ENCODE peak calls at places on chromosome 2, in seven cellular contexts. P is PC-3, O is heart right ventricle, I is small intestine, W is breast epithelium, V is astrocyte, J is K562. H is an unnamed sample.

GRCh38 chr2:9975805-9976447 is 24.4 kb downstream of the GRHL1 start:
- DNase-seq in I (no peak), V (peak; percentile 96), J (peak; percentile 58), O (no peak), P (peak; percentile 99), W (no peak), H (no peak)

GRCh38 chr2:46643951-46644350 is 164.6 kb downstream of the TMEM247 start:
- DNase-seq in P (peak; percentile 88), J (no peak), O (no peak), W (no peak), I (no peak), V (peak; percentile 76), H (no peak)

GRCh38 chr2:70141754-70142589 is 48.8 kb downstream of the C2orf42 start:
- DNase-seq in W (peak; percentile 78), O (no peak), I (no peak), J (peak; percentile 84), P (no peak), V (peak; percentile 25), H (no peak)

GRCh38 chr2:241940329-241940728 is 70.8 kb downstream of the RTP5 start:
- DNase-seq in O (no peak), V (no peak), I (no peak), J (peak; percentile 20), W (peak; percentile 14), P (no peak), H (no peak)

GRCh38 chr2:175463639-175464310 is 282.3 kb upstream of the ATP5MC3 start:
- DNase-seq in V (no peak), O (no peak), P (no peak), J (no peak), I (no peak), W (no peak), H (no peak)

GRCh38 chr2:120590841-120591240 is 144.8 kb upstream of the GLI2 start:
- DNase-seq in O (no peak), I (no peak), J (no peak), V (no peak), P (no peak), W (no peak), H (no peak)

GRCh38 chr2:40639294-40639693 is 187.4 kb upstream of the SLC8A1 start:
- DNase-seq in J (no peak), W (no peak), I (no peak), V (no peak), O (no peak), P (no peak), H (peak; percentile 8)

GRCh38 chr2:133344864-133345263 is 223.4 kb downstream of the NCKAP5 start:
- DNase-seq in V (no peak), O (no peak), I (peak; percentile 33), J (no peak), P (no peak), W (no peak), H (no peak)

GRCh38 chr2:150663143-150663542 is 175.7 kb upstream of the RND3 start:
- DNase-seq in J (no peak), O (no peak), I (no peak), W (no peak), V (peak; percentile 87), P (peak; percentile 63), H (no peak)

GRCh38 chr2:158102446-158102845 is 770 bp downstream of the UPP2 start:
- DNase-seq in P (peak; percentile 40), W (no peak), I (no peak), J (no peak), O (no peak), V (peak; percentile 17), H (no peak)

GRCh38 chr2:240436626-240437180 is 1.2 kb downstream of the GPC1 start:
- DNase-seq in J (no peak), V (peak; percentile 27), O (peak; percentile 42), P (peak; percentile 18), I (no peak), W (no peak), H (no peak)

GRCh38 chr2:152646775-152647174 is 70.5 kb downstream of the PRPF40A start:
- DNase-seq in J (no peak), I (no peak), W (no peak), V (peak; percentile 95), O (no peak), P (peak; percentile 88), H (no peak)

GRCh38 chr2:184920451-184920965 is 322.2 kb downstream of the ZNF804A start:
- DNase-seq in O (no peak), V (peak; percentile 51), J (no peak), W (no peak), P (no peak), I (no peak), H (no peak)

GRCh38 chr2:173271825-173272224 is 82.8 kb upstream of the CDCA7 start:
- DNase-seq in W (no peak), O (no peak), I (peak; percentile 14), P (peak; percentile 74), V (no peak), J (no peak), H (no peak)

GRCh38 chr2:196758474-196759377 is 40.8 kb downstream of the GTF3C3 start:
- DNase-seq in O (no peak), W (no peak), I (peak; percentile 3), V (no peak), P (peak; percentile 40), J (no peak), H (no peak)

GRCh38 chr2:46939596-46940359 is 24.2 kb upstream of the MCFD2 start:
- DNase-seq in I (peak; percentile 68), W (no peak), P (no peak), V (no peak), O (no peak), J (no peak), H (no peak)

GRCh38 chr2:128395640-128396499 is 77.2 kb upstream of the HS6ST1 start:
- DNase-seq in P (peak; percentile 64), I (no peak), O (no peak), W (no peak), V (peak; percentile 1), J (no peak), H (peak; percentile 5)

GRCh38 chr2:60260646-60261296 is 292.7 kb downstream of the BCL11A start:
- DNase-seq in W (no peak), V (no peak), J (peak; percentile 2), P (peak; percentile 68), I (peak; percentile 23), O (peak; percentile 29), H (no peak)

GRCh38 chr2:157497603-157498314 is 53.9 kb upstream of the CYTIP start:
- DNase-seq in W (no peak), V (peak; percentile 36), I (peak; percentile 59), P (peak; percentile 57), O (no peak), J (peak; percentile 51), H (no peak)

GRCh38 chr2:237723613-237724012 is 75.0 kb upstream of the RBM44 start:
- DNase-seq in P (peak; percentile 35), V (peak; percentile 50), J (peak; percentile 58), I (peak; percentile 97), W (no peak), O (peak; percentile 41), H (peak; percentile 90)

GRCh38 chr2:174753038-174753633 is 11.1 kb downstream of the CHRNA1 start:
- DNase-seq in V (no peak), I (no peak), W (no peak), O (no peak), J (no peak), P (peak; percentile 7), H (no peak)

GRCh38 chr2:89784960-89785359 is 1093.5 kb downstream of the RPIA start:
- DNase-seq in O (no peak), I (no peak), P (no peak), V (no peak), W (no peak), J (no peak), H (no peak)
- H3K9me3 ChIP-seq in O (peaks cover 3% of the 10 kb centered on the region), I (no peaks in the 10 kb centered on the region), P (peaks cover 91% of the 10 kb centered on the region), V (peaks cover 47% of the 10 kb centered on the region), W (peaks cover 15% of the 10 kb centered on the region), J (no peaks in the 10 kb centered on the region), H (peaks cover 17% of the 10 kb centered on the region)

DNA sequence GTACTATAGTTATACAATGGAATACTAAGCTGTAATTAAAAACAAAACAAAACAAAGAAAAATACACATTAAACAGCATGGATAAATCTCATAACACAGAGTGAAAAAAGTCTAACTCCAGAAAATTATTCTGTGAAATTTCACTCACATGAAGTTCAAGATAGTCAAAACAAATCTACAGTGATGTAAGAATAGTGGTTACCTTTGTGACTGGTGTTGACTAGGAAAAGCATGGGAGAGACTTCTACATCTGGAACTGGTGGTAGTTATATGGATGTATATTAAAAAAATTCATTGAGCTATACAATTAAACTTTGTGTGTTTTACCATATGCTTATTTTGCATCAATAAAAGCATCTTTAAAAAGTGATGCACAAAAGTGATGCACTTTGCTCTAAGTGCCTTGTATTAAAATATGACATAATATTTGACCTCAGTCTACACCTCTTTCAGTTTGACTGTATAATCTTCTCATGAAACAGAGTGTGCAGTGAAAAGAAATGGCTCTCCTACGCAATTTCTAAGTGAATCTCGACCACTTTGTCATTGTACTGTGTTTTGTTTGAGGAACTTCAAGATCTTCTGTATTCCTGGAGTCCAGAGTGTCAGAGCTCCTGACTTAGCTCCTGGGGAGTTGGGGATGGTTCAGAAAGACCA is 28.0 kb downstream of the STAT4 start:
- DNase-seq in P (no peak), I (no peak), V (no peak), O (no peak), W (no peak), J (no peak), H (no peak)
- H3K9me3 ChIP-seq in P (no peaks in the 10 kb centered on the region), I (no peaks in the 10 kb centered on the region), V (no peaks in the 10 kb centered on the region), O (no peaks in the 10 kb centered on the region), W (no peaks in the 10 kb centered on the region), J (no peaks in the 10 kb centered on the region), H (no peaks in the 10 kb centered on the region)

GRCh38 chr2:3022841-3023372 is 354.7 kb downstream of the EIPR1 start:
- DNase-seq in V (no peak), W (no peak), O (no peak), J (no peak), P (no peak), I (no peak), H (no peak)

GRCh38 chr2:3025261-3025660 is 352.4 kb downstream of the EIPR1 start:
- DNase-seq in W (no peak), V (no peak), P (no peak), O (no peak), I (no peak), J (no peak), H (no peak)

GRCh38 chr2:3023531-3023930 is 354.1 kb downstream of the EIPR1 start:
- DNase-seq in J (no peak), P (no peak), O (no peak), V (no peak), W (no peak), I (no peak), H (no peak)

GRCh38 chr2:3024401-3024935 is 353.1 kb downstream of the EIPR1 start:
- DNase-seq in W (no peak), J (no peak), I (no peak), V (no peak), O (no peak), P (no peak), H (no peak)

DNA sequence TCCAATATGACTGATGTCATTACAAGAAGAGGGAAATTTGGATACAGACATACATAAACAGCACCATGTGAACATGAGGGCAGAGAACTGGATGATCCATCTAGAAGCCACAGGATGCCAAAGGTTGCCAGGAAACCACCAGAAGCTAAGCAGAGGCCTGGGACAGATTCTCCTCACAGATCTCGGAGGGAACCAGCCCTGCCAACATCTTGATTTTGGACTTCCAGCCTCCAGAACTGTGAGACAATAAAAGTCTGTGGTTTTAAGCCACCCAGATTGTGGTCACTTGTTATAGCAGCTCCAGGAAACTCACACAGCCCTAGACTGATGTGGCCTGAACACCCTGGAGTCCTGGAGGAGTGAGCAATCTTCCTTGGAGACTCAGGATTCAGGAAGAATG is 351.6 kb downstream of the EIPR1 start:
- DNase-seq in O (no peak), V (no peak), I (no peak), P (no peak), J (no peak), W (no peak), H (no peak)
- H3K9me3 ChIP-seq in O (no peaks in the 10 kb centered on the region), V (peaks cover 11% of the 10 kb centered on the region), I (no peaks in the 10 kb centered on the region), P (no peaks in the 10 kb centered on the region), J (no peaks in the 10 kb centered on the region), W (no peaks in the 10 kb centered on the region), H (no peaks in the 10 kb centered on the region)

GRCh38 chr2:89811295-89811694 is 1119.8 kb downstream of the RPIA start:
- DNase-seq in W (no peak), P (no peak), O (no peak), I (no peak), J (no peak), V (no peak), H (no peak)
- H3K9me3 ChIP-seq in W (peaks cover 55% of the 10 kb centered on the region), P (peaks cover 80% of the 10 kb centered on the region), O (peaks cover 11% of the 10 kb centered on the region), I (peaks cover 3% of the 10 kb centered on the region), J (peaks cover 8% of the 10 kb centered on the region), V (peaks cover 54% of the 10 kb centered on the region), H (peaks cover 19% of the 10 kb centered on the region)

H was measured in transverse colon.